ENCODE peak calls at places on chromosomes 13 and 19, in six cellular contexts. One of them, this sample, is unnamed.
A peak's percentile ranks its signal among the peaks of the same experiment; 100 is the strongest.

GRCh38 chr19:35716735-35716984 is 1.1 kb upstream of the KMT2B start:
- DNase-seq in astrocyte: no peak
- DNase-seq in endothelial cell of umbilical vein: no peak
- DNase-seq in fibroblast of lung: no peak
- DNase-seq in GM23338: no peak
- DNase-seq in PC-3: no peak
- DNase-seq in this sample: no peak

GRCh38 chr13:42969558-42970172 is 22.4 kb downstream of the EPSTI1 start:
- DNase-seq in astrocyte: peak; percentile 27
- DNase-seq in endothelial cell of umbilical vein: peak; percentile 62
- DNase-seq in fibroblast of lung: peak; percentile 39
- DNase-seq in GM23338: peak; percentile 93
- DNase-seq in PC-3: peak; percentile 65
- DNase-seq in this sample: no peak

GRCh38 chr19:38801359-38802095 is 11.2 kb downstream of the LGALS4 start:
- DNase-seq in astrocyte: no peak
- DNase-seq in endothelial cell of umbilical vein: no peak
- DNase-seq in fibroblast of lung: no peak
- DNase-seq in GM23338: no peak
- DNase-seq in PC-3: no peak
- DNase-seq in this sample: peak; percentile 62

GRCh38 chr13:31154939-31155338 is 6.8 kb downstream of the HSPH1 start:
- DNase-seq in astrocyte: no peak
- DNase-seq in endothelial cell of umbilical vein: no peak
- DNase-seq in fibroblast of lung: no peak
- DNase-seq in GM23338: no peak
- DNase-seq in PC-3: no peak
- DNase-seq in this sample: no peak

GRCh38 chr19:51461723-51462161 is 3.5 kb upstream of the SIGLEC8 start:
- DNase-seq in astrocyte: no peak
- DNase-seq in endothelial cell of umbilical vein: no peak
- DNase-seq in fibroblast of lung: no peak
- DNase-seq in GM23338: no peak
- DNase-seq in PC-3: no peak
- DNase-seq in this sample: no peak

GRCh38 chr19:12885749-12886706 is 973 bp downstream of the KLF1 start:
- DNase-seq in astrocyte: no peak
- DNase-seq in endothelial cell of umbilical vein: no peak
- DNase-seq in fibroblast of lung: peak; percentile 2
- DNase-seq in GM23338: peak; percentile 72
- DNase-seq in PC-3: no peak
- DNase-seq in this sample: peak; percentile 78

GRCh38 chr13:67042556-67042955 is 187.6 kb downstream of the PCDH9 start:
- DNase-seq in astrocyte: no peak
- DNase-seq in endothelial cell of umbilical vein: no peak
- DNase-seq in fibroblast of lung: no peak
- DNase-seq in GM23338: no peak
- DNase-seq in PC-3: no peak
- DNase-seq in this sample: no peak

GRCh38 chr13:109655206-109655600 is 131.2 kb downstream of the IRS2 start:
- DNase-seq in astrocyte: no peak
- DNase-seq in endothelial cell of umbilical vein: no peak
- DNase-seq in fibroblast of lung: no peak
- DNase-seq in GM23338: no peak
- DNase-seq in PC-3: no peak
- DNase-seq in this sample: no peak

GRCh38 chr19:3700242-3701032 is at the start of gene PIP5K1C:
- DNase-seq in astrocyte: peak; percentile 38
- DNase-seq in endothelial cell of umbilical vein: peak; percentile 84
- DNase-seq in fibroblast of lung: peak; percentile 69
- DNase-seq in GM23338: peak; percentile 94
- DNase-seq in PC-3: peak; percentile 79
- DNase-seq in this sample: peak; percentile 100

GRCh38 chr13:44735806-44736205 is 159.7 kb upstream of the TSC22D1 start:
- DNase-seq in astrocyte: no peak
- DNase-seq in endothelial cell of umbilical vein: no peak
- DNase-seq in fibroblast of lung: no peak
- DNase-seq in GM23338: no peak
- DNase-seq in PC-3: no peak
- DNase-seq in this sample: no peak

GRCh38 chr19:14563989-14564650 is 7.7 kb downstream of the NDUFB7 start:
- DNase-seq in astrocyte: no peak
- DNase-seq in endothelial cell of umbilical vein: no peak
- DNase-seq in fibroblast of lung: no peak
- DNase-seq in GM23338: peak; percentile 94
- DNase-seq in PC-3: peak; percentile 54
- DNase-seq in this sample: no peak

GRCh38 chr13:66574606-66575005 is 655.5 kb downstream of the PCDH9 start:
- DNase-seq in astrocyte: peak; percentile 61
- DNase-seq in endothelial cell of umbilical vein: no peak
- DNase-seq in fibroblast of lung: peak; percentile 69
- DNase-seq in GM23338: no peak
- DNase-seq in PC-3: no peak
- DNase-seq in this sample: no peak

GRCh38 chr13:44410328-44410859 is 36.8 kb downstream of the SERP2 start:
- DNase-seq in astrocyte: no peak
- DNase-seq in endothelial cell of umbilical vein: no peak
- DNase-seq in fibroblast of lung: no peak
- DNase-seq in GM23338: no peak
- DNase-seq in PC-3: no peak
- DNase-seq in this sample: no peak

GRCh38 chr13:51874651-51875050 is 12.9 kb downstream of the CCDC70 start:
- DNase-seq in astrocyte: no peak
- DNase-seq in endothelial cell of umbilical vein: no peak
- DNase-seq in fibroblast of lung: no peak
- DNase-seq in GM23338: no peak
- DNase-seq in PC-3: no peak
- DNase-seq in this sample: peak; percentile 62

GRCh38 chr13:113650731-113651148 is 7.3 kb downstream of the ATP4B start:
- DNase-seq in astrocyte: no peak
- DNase-seq in endothelial cell of umbilical vein: no peak
- DNase-seq in fibroblast of lung: no peak
- DNase-seq in GM23338: no peak
- DNase-seq in PC-3: no peak
- DNase-seq in this sample: peak; percentile 36

GRCh38 chr13:72304121-72304745 is 423.2 kb downstream of the MZT1 start:
- DNase-seq in astrocyte: peak; percentile 96
- DNase-seq in endothelial cell of umbilical vein: peak; percentile 30
- DNase-seq in fibroblast of lung: peak; percentile 95
- DNase-seq in GM23338: no peak
- DNase-seq in PC-3: no peak
- DNase-seq in this sample: no peak

DNA sequence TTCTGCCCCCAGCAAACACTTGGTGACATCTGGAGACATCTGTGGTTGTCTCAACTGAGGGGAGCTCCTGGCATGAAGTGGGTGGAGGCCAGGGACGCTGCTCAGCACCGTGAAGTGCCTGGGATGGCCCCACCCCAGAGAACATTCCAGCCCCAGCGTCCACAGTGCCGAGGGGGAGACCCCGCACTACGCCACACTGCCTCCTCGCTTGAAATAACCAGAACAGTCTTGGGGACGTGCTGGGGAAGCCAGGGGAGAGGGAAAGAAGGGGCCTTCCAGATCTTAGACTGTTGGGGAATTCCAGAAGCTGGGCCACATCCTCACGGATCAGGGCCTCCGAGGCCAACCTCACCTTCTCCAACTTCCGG is 4.2 kb downstream of the DPP9 start:
- DNase-seq in astrocyte: no peak
- DNase-seq in endothelial cell of umbilical vein: no peak
- DNase-seq in fibroblast of lung: no peak
- DNase-seq in GM23338: no peak
- DNase-seq in PC-3: no peak
- DNase-seq in this sample: no peak
- H3K4me3 ChIP-seq in astrocyte: no peak overlapping the region
- H3K4me3 ChIP-seq in endothelial cell of umbilical vein: no peak overlapping the region
- H3K4me3 ChIP-seq in fibroblast of lung: no peak overlapping the region
- H3K4me3 ChIP-seq in GM23338: no peak overlapping the region
- H3K4me3 ChIP-seq in PC-3: no peak overlapping the region
- H3K4me3 ChIP-seq in this sample: no peak overlapping the region

DNA sequence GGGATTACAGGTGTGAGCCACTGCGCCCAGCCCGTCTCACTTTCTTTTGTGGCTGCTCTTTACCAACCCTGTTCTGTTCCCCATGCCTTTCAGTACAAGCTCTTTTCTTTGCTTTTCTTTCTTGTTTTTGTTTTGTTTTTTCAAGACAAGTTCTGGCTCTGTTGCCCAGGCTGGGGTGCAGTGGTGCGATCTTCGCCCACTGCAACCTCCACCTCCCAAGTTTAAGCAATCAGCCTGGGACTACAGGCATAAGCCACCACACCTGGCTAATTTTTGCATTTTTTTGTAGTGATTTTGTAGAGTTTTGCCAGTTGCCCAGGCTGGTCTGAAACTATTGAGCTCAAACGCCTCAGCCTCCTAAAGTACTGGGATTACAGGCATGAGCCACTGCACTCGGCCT is 3.7 kb downstream of the CERS4 start:
- DNase-seq in astrocyte: no peak
- DNase-seq in endothelial cell of umbilical vein: no peak
- DNase-seq in fibroblast of lung: no peak
- DNase-seq in GM23338: no peak
- DNase-seq in PC-3: no peak
- DNase-seq in this sample: no peak
- H3K79me2 ChIP-seq in astrocyte: no peaks in the 10 kb centered on the region
- H3K79me2 ChIP-seq in endothelial cell of umbilical vein: no peaks in the 10 kb centered on the region
- H3K79me2 ChIP-seq in fibroblast of lung: no peaks in the 10 kb centered on the region
- H3K79me2 ChIP-seq in GM23338: peaks cover 80% of the 10 kb centered on the region
- H3K79me2 ChIP-seq in PC-3: no peaks in the 10 kb centered on the region
- H3K79me2 ChIP-seq in this sample: no peaks in the 10 kb centered on the region

DNA sequence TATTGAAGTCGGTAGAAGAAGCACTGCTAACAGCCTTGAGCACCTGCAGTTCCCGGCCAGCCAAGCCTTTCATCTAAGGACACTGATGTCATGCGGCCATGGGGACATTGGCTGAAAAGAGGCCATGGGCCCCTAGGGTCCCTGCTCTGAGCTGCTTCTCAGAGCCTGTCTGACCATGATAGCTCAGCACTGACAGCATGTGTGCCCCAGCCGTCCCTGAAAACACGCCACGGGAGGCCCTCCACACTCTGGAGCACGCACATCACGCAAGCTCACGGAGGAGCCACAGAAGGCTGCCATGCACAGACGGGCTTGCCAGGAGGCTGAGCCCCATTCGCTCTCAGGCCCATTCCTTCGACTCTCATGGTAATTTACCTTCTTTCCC is 51.8 kb downstream of the MLLT1 start:
- DNase-seq in astrocyte: no peak
- DNase-seq in endothelial cell of umbilical vein: no peak
- DNase-seq in fibroblast of lung: no peak
- DNase-seq in GM23338: no peak
- DNase-seq in PC-3: no peak
- DNase-seq in this sample: peak; percentile 72
- H3K4me1 ChIP-seq in astrocyte: peaks cover 24% of the 10 kb centered on the region
- H3K4me1 ChIP-seq in endothelial cell of umbilical vein: no peaks in the 10 kb centered on the region
- H3K4me1 ChIP-seq in fibroblast of lung: peaks cover 8% of the 10 kb centered on the region
- H3K4me1 ChIP-seq in GM23338: no peaks in the 10 kb centered on the region
- H3K4me1 ChIP-seq in PC-3: peaks cover 8% of the 10 kb centered on the region
- H3K4me1 ChIP-seq in this sample: peaks cover 13% of the 10 kb centered on the region

GRCh38 chr13:40352385-40352778 is 314.1 kb downstream of the FOXO1 start:
- DNase-seq in astrocyte: no peak
- DNase-seq in endothelial cell of umbilical vein: no peak
- DNase-seq in fibroblast of lung: peak; percentile 25
- DNase-seq in GM23338: no peak
- DNase-seq in PC-3: no peak
- DNase-seq in this sample: no peak

GRCh38 chr13:40352807-40353562 is 313.5 kb downstream of the FOXO1 start:
- DNase-seq in astrocyte: peak; percentile 68
- DNase-seq in endothelial cell of umbilical vein: no peak
- DNase-seq in fibroblast of lung: peak; percentile 76
- DNase-seq in GM23338: no peak
- DNase-seq in PC-3: no peak
- DNase-seq in this sample: no peak

GRCh38 chr13:40348096-40348679 is 318.3 kb downstream of the FOXO1 start:
- DNase-seq in astrocyte: peak; percentile 24
- DNase-seq in endothelial cell of umbilical vein: no peak
- DNase-seq in fibroblast of lung: peak; percentile 39
- DNase-seq in GM23338: no peak
- DNase-seq in PC-3: no peak
- DNase-seq in this sample: no peak

GRCh38 chr13:40351537-40352384 is 314.7 kb downstream of the FOXO1 start:
- DNase-seq in astrocyte: no peak
- DNase-seq in endothelial cell of umbilical vein: no peak
- DNase-seq in fibroblast of lung: no peak
- DNase-seq in GM23338: no peak
- DNase-seq in PC-3: no peak
- DNase-seq in this sample: no peak

GRCh38 chr13:40350283-40350992 is 316.0 kb downstream of the FOXO1 start:
- DNase-seq in astrocyte: no peak
- DNase-seq in endothelial cell of umbilical vein: no peak
- DNase-seq in fibroblast of lung: peak; percentile 20
- DNase-seq in GM23338: no peak
- DNase-seq in PC-3: no peak
- DNase-seq in this sample: no peak
- H3K4me3 ChIP-seq in astrocyte: no peak overlapping the region
- H3K4me3 ChIP-seq in endothelial cell of umbilical vein: no peak overlapping the region
- H3K4me3 ChIP-seq in fibroblast of lung: no peak overlapping the region
- H3K4me3 ChIP-seq in GM23338: no peak overlapping the region
- H3K4me3 ChIP-seq in PC-3: no peak overlapping the region
- H3K4me3 ChIP-seq in this sample: no peak overlapping the region

GRCh38 chr13:40966298-40966697 is 52.8 kb downstream of the ELF1 start:
- DNase-seq in astrocyte: no peak
- DNase-seq in endothelial cell of umbilical vein: no peak
- DNase-seq in fibroblast of lung: no peak
- DNase-seq in GM23338: no peak
- DNase-seq in PC-3: no peak
- DNase-seq in this sample: no peak
- H3K79me2 ChIP-seq in astrocyte: peaks cover 38% of the 10 kb centered on the region
- H3K79me2 ChIP-seq in endothelial cell of umbilical vein: peaks cover 97% of the 10 kb centered on the region
- H3K79me2 ChIP-seq in fibroblast of lung: peaks cover 1% of the 10 kb centered on the region
- H3K79me2 ChIP-seq in GM23338: no peaks in the 10 kb centered on the region
- H3K79me2 ChIP-seq in PC-3: peaks cover 44% of the 10 kb centered on the region
- H3K79me2 ChIP-seq in this sample: peaks cover 81% of the 10 kb centered on the region

DNA sequence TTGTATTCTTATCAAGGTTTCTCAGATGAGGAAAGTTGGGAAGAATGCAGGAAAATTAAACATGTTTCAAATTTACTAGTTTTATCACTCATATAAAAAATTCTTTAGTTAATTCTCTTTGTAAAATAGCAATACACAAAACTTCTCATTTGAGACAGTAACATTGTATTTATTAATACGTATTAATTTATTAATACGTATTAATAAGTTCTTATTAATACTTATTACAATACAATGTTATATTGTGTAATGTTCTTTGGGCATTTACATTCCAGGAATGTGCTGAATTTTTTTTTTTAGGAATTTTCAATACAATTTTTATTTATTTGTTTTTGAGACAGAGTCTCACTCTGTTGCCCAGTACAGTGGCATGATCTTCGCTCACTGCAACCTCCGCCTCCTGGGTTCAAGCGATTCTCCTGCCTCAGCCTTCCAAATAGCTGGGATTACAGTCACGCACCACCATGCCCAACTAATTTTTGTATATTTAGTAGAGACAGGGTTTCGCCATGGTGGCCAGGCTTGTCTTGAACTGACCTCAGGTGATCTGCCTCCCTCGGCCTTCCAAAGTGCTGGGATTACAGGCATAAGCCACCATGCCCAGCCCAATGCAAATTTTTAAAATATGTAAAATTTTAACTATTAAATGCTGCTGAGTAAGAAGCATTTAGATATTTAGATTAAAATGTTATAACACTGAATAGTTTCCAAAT is 31.6 kb downstream of the MBNL2 start:
- DNase-seq in astrocyte: no peak
- DNase-seq in endothelial cell of umbilical vein: no peak
- DNase-seq in fibroblast of lung: no peak
- DNase-seq in GM23338: no peak
- DNase-seq in PC-3: no peak
- DNase-seq in this sample: no peak
- H3K4me1 ChIP-seq in astrocyte: peaks cover 55% of the 10 kb centered on the region
- H3K4me1 ChIP-seq in endothelial cell of umbilical vein: peaks cover 64% of the 10 kb centered on the region
- H3K4me1 ChIP-seq in fibroblast of lung: peaks cover 33% of the 10 kb centered on the region
- H3K4me1 ChIP-seq in GM23338: peaks cover 42% of the 10 kb centered on the region
- H3K4me1 ChIP-seq in PC-3: peaks cover 50% of the 10 kb centered on the region
- H3K4me1 ChIP-seq in this sample: peaks cover 50% of the 10 kb centered on the region

This sample was measured in osteoblast.